ENCODE peak calls at places on chromosomes 2 and 18, in six cellular contexts. P is Calu3, F is fibroblast of lung, K is adrenal gland, L is prostate gland, R is A549. Z is an unnamed sample.

GRCh38 chr2:76867854-76868253 is 654.3 kb downstream of the LRRTM4 start:
- DNase-seq in K (no peak), R (no peak), F (peak; percentile 52), P (no peak), L (no peak), Z (no peak)

GRCh38 chr2:10776231-10776977 is 36.2 kb downstream of the PDIA6 start:
- DNase-seq in F (no peak), K (no peak), P (no peak), R (no peak), L (no peak), Z (no peak)

GRCh38 chr18:78768221-78768620 is 211.4 kb upstream of the SALL3 start:
- DNase-seq in F (no peak), L (no peak), K (no peak), P (no peak), R (no peak), Z (no peak)

GRCh38 chr2:191221666-191222065 is 23.5 kb upstream of the MYO1B start:
- DNase-seq in F (no peak), K (no peak), L (no peak), R (no peak), P (no peak), Z (no peak)

GRCh38 chr2:62343636-62344349 is 147.9 kb downstream of the B3GNT2 start:
- DNase-seq in F (no peak), R (no peak), L (no peak), P (peak; percentile 17), K (no peak), Z (no peak)

GRCh38 chr2:238388794-238389193 is 37.9 kb upstream of the ASB1 start:
- DNase-seq in P (no peak), R (no peak), F (no peak), K (no peak), L (peak; percentile 52), Z (no peak)

GRCh38 chr2:65402339-65402738 is 30.1 kb downstream of the SPRED2 start:
- DNase-seq in R (no peak), L (no peak), K (no peak), P (no peak), F (no peak), Z (no peak)

GRCh38 chr2:101570121-101570520 is 95.2 kb upstream of the RFX8 start:
- DNase-seq in K (no peak), P (no peak), F (no peak), L (no peak), R (no peak), Z (no peak)

GRCh38 chr2:69660084-69660483 is 16.5 kb upstream of the AAK1 start:
- DNase-seq in L (no peak), K (no peak), F (no peak), R (no peak), P (no peak), Z (no peak)

GRCh38 chr2:191631754-191632153 is 46.2 kb upstream of the NABP1 start:
- DNase-seq in R (no peak), K (peak; percentile 57), P (peak; percentile 64), L (peak; percentile 36), F (peak; percentile 45), Z (peak; percentile 69)

GRCh38 chr2:390959-391358 is 103.1 kb upstream of the ALKAL2 start:
- DNase-seq in R (no peak), F (no peak), P (no peak), L (no peak), K (no peak), Z (no peak)

GRCh38 chr2:148173168-148173567 is 152.3 kb downstream of the MBD5 start:
- DNase-seq in F (no peak), L (no peak), K (no peak), R (no peak), P (no peak), Z (no peak)

GRCh38 chr2:237474931-237475703 is 11.9 kb upstream of the MLPH start:
- DNase-seq in R (peak; percentile 71), P (peak; percentile 86), F (peak; percentile 82), K (peak; percentile 83), L (peak; percentile 76), Z (no peak)

GRCh38 chr2:157420771-157421323 is 23.0 kb downstream of the CYTIP start:
- DNase-seq in F (no peak), K (no peak), R (no peak), L (no peak), P (no peak), Z (no peak)

GRCh38 chr2:157741819-157742484 is 113.3 kb upstream of the ACVR1C start:
- DNase-seq in R (no peak), K (no peak), L (no peak), F (no peak), P (no peak), Z (no peak)

GRCh38 chr2:33491685-33492084 is 15.2 kb downstream of the RASGRP3 start:
- DNase-seq in L (no peak), K (no peak), P (no peak), R (no peak), F (no peak), Z (no peak)

GRCh38 chr18:36593001-36593400 is 235.8 kb downstream of the TPGS2 start:
- DNase-seq in L (no peak), F (peak; percentile 40), K (no peak), P (no peak), R (no peak), Z (no peak)

GRCh38 chr2:172806426-172807008 is 70.9 kb downstream of the RAPGEF4 start:
- DNase-seq in F (peak; percentile 55), L (peak; percentile 25), P (no peak), R (peak; percentile 18), K (peak; percentile 35), Z (no peak)

GRCh38 chr18:35513181-35513932 is 15.6 kb upstream of the INO80C start:
- DNase-seq in L (no peak), R (peak; percentile 29), K (no peak), P (peak; percentile 64), F (peak; percentile 86), Z (no peak)

GRCh38 chr18:72584787-72585186 is 40.6 kb upstream of the CBLN2 start:
- DNase-seq in F (no peak), K (no peak), R (no peak), P (no peak), L (no peak), Z (no peak)

DNA sequence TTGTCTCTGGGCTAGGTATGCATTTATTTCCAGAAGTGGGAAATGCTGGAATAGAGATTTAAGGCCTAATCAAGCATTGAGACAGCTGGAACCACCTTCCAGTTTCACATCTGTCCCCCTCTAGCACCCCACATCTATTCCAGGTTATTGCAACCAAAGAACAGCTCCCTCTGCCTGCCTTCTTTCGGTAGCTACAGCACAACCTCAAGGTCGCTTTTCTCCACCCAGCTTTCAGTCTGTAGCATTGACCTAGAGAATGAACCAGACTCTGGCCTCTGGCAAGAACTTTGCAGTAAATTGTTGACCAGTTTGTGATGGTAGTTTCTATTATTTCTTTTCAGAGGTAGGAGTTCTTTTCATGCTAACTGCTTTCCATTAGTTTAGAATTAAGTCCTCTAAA is 484.2 kb downstream of the DLGAP1 start:
- DNase-seq in P (no peak), K (peak; percentile 66), F (no peak), R (no peak), L (no peak), Z (no peak)
- TF ChIP-seq CTCF in P (no peak), K (peak; percentile 11), F (no peak), R (no peak), L (no peak), Z (peak; percentile 41)

DNA sequence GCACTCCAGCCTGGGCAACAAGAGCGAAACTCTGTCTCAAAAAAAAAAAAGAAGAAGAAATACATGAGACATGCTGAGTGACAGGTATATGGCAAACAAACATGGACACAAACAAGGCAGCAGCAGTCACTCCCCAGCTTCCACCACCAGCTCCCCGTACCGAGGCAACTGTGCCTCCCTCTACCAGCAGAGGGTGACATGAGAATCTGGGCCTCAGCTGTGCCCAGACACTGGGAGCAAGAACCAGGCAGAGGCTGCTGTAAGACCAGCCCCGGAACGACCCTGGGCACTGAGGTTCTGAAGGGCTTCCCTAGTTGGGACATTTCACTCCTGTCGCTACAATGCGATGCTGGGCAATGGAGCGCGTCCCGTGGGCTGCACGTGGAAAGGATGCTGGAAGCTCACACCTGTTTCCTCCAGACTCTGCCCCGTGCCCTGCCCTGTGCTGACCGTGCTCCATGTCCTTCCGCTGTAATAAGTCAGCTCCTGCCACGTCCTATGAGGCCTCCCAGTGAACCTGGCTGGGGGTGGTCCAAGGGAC is 37.1 kb downstream of the BOK start:
- DNase-seq in F (no peak), R (peak; percentile 21), K (no peak), L (no peak), P (no peak), Z (no peak)
- TF ChIP-seq CTCF in F (peak; percentile 35), R (no peak), K (no peak), L (peak; percentile 35), P (no peak), Z (peak; percentile 28)

GRCh38 chr2:200757414-200757813 is 54.3 kb upstream of the BZW1 start:
- DNase-seq in R (no peak), L (no peak), K (no peak), P (no peak), F (no peak), Z (no peak)
- TF ChIP-seq CTCF in R (no peak), L (no peak), K (no peak), P (no peak), F (no peak), Z (no peak)

DNA sequence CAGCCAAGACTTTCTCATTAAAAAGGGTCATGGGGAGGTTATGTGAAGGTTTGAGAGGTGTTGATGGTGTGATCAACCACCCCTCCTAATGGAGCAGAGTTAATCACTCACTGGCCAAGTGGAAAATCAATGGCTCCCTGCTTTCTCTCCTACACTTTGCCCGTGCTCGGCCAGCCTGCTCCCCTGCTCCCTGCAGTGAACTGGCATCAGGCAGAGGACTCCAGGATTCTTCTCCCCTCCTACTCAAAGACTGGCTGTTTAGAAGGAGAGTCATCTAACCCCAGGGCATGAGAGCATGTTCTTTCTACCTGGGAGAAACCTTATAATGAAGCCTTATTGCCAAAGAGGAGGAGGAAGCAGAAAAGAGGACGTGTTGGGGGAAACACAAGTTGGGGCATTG is 74.9 kb downstream of the SGPP2 start:
- DNase-seq in K (no peak), L (no peak), R (no peak), P (no peak), F (no peak), Z (no peak)
- TF ChIP-seq CTCF in K (no peak), L (no peak), R (no peak), P (no peak), F (no peak), Z (no peak)

DNA sequence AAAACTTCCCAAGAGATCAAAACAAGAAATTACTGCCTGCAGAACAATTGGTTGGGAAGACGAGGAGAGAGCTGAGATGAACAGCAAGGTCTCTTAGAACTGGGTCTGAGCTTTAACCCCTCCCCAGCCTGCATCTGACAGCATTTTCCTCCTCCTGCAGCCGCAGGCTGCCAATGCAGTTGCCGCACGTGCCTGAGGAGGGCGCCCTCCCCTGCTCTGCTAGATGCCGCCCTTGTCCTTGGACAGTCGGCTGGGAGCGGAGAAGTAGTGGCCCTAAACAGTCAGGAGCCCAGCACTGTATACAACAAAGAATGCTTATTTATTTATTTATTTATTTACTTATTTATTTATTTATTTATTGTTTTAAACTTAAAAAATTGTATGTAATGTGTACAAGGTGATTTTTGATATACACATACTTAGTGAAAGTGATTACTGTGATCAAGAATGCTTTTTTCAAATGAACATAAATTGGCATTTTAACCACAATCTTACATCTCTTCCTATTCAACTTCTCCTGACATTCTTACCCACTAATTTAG is 776.4 kb downstream of the TSN start:
- DNase-seq in K (no peak), L (no peak), R (no peak), P (no peak), F (no peak), Z (no peak)
- TF ChIP-seq CTCF in K (no peak), L (no peak), R (no peak), P (no peak), F (peak; percentile 7), Z (peak; percentile 14)

DNA sequence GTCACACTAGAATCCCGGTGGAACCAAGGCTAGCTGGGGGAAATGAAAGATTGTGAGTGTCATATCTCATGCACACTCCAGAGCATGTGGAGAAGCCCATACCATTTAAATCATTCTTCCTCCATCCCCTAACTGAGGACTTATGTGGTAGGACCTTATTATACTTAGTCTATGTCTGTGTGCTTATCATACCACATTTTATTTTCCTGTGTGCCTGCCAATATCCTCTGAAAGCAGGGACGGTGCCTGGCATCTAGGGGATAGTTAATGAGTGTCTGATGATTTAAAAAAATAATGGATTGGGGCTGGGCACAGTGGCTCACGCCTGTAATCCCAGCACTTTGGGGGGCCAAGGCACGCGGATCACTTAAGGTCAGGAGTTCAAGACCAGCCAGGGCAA is 60.0 kb downstream of the CRIM1 start:
- DNase-seq in P (no peak), L (no peak), R (no peak), K (no peak), F (no peak), Z (no peak)
- TF ChIP-seq CTCF in P (no peak), L (no peak), R (no peak), K (no peak), F (no peak), Z (no peak)